ENCODE peak calls at places on chromosomes 13 and 19, in eight cellular contexts. K is foreskin melanocyte; H is naive thymus-derived CD4-positive, alpha-beta T cell; J is mesendoderm; S is HFF-Myc; M is mammary epithelial cell; N is breast epithelium; X is NCI-H2081. Q is an unnamed sample.

GRCh38 chr19:40006273-40006691 is 9.4 kb downstream of the ZNF546 start:
- DNase-seq in X (no peak), M (peak; percentile 76), K (no peak), H (no peak), S (peak; percentile 73), N (no peak), J (no peak), Q (no peak)

GRCh38 chr19:590396-590745 is 690 bp downstream of the HCN2 start:
- DNase-seq in K (no peak), S (no peak), M (peak; percentile 25), X (peak; percentile 46), H (no peak), J (no peak), N (no peak), Q (peak; percentile 34)

GRCh38 chr13:46057251-46058015 is 4.9 kb upstream of the ZC3H13 start:
- DNase-seq in H (no peak), N (no peak), M (peak; percentile 70), S (no peak), J (peak; percentile 25), X (no peak), K (peak; percentile 100), Q (no peak)

GRCh38 chr19:48468806-48469055 is 438 bp upstream of the CYTH2 start:
- DNase-seq in N (no peak), K (no peak), M (no peak), X (no peak), S (no peak), J (no peak), H (no peak), Q (no peak)

GRCh38 chr19:16446108-16447014 is 25.4 kb downstream of the EPS15L1 start:
- DNase-seq in J (no peak), M (no peak), K (no peak), N (no peak), X (no peak), H (no peak), S (no peak), Q (no peak)

GRCh38 chr13:25112856-25113255 is 16.9 kb downstream of the PABPC3 start:
- DNase-seq in N (no peak), X (no peak), J (no peak), M (no peak), H (no peak), S (no peak), K (no peak), Q (no peak)

GRCh38 chr19:34134190-34135032 is 37.9 kb upstream of the LSM14A start:
- DNase-seq in S (peak; percentile 29), J (peak; percentile 87), M (peak; percentile 59), X (peak; percentile 73), K (peak; percentile 63), N (peak; percentile 64), H (peak; percentile 79), Q (peak; percentile 94)

GRCh38 chr19:21569497-21569870 is 64.1 kb downstream of the ZNF429 start:
- DNase-seq in K (no peak), J (no peak), M (no peak), H (no peak), X (no peak), N (no peak), S (no peak), Q (peak; percentile 49)

GRCh38 chr19:4566402-4567051 is 7.0 kb upstream of the SEMA6B start:
- DNase-seq in N (no peak), J (no peak), X (peak; percentile 40), K (no peak), S (no peak), M (no peak), H (no peak), Q (no peak)

GRCh38 chr19:1167687-1168561 is 6.1 kb downstream of the SBNO2 start:
- DNase-seq in K (no peak), N (no peak), M (no peak), X (no peak), J (no peak), S (no peak), H (no peak), Q (no peak)

GRCh38 chr13:102191951-102192461 is 209.8 kb downstream of the FGF14 start:
- DNase-seq in K (peak; percentile 58), M (peak; percentile 65), S (peak; percentile 17), N (no peak), H (no peak), J (no peak), X (no peak), Q (no peak)

Q was measured in naive thymus-derived CD8-positive, alpha-beta T cell.